ENCODE peak calls at places on chromosome 13, in ten cellular contexts. R is fibroblast of pulmonary artery, U is BJ, Z is cardiac fibroblast, X is neural progenitor cell, S is retinal pigment epithelial cell, T is B cell, O is H9, V is heart right ventricle, J is right lobe of liver. H is an unnamed sample.

GRCh38 chr13:100398360-100398759 is 190.2 kb downstream of the GGACT start:
- DNase-seq in T (no peak), R (no peak), V (no peak), J (no peak), S (no peak), X (no peak), Z (no peak), O (no peak), U (no peak), H (no peak)

GRCh38 chr13:39737047-39737446 is 81.6 kb downstream of the COG6 start:
- DNase-seq in U (no peak), Z (no peak), S (no peak), X (no peak), O (no peak), R (no peak), V (no peak), T (no peak), J (no peak), H (no peak)

GRCh38 chr13:25319781-25320180 is 18.4 kb downstream of the NUP58 start:
- DNase-seq in O (no peak), J (no peak), R (peak; percentile 10), X (no peak), Z (no peak), U (no peak), T (no peak), V (no peak), S (no peak), H (no peak)

GRCh38 chr13:24167666-24168391 is 7.3 kb downstream of the SPATA13 start:
- DNase-seq in S (no peak), T (no peak), V (no peak), Z (no peak), J (no peak), O (no peak), X (no peak), U (no peak), R (no peak), H (peak; percentile 40)

GRCh38 chr13:107590556-107590955 is 624.8 kb downstream of the LIG4 start:
- DNase-seq in J (no peak), U (no peak), T (no peak), Z (no peak), R (no peak), O (no peak), S (no peak), X (no peak), V (no peak), H (no peak)

GRCh38 chr13:77535448-77535847 is at the start of gene SCEL:
- DNase-seq in J (no peak), T (no peak), O (no peak), X (no peak), Z (no peak), U (no peak), R (no peak), V (no peak), S (no peak), H (no peak)

GRCh38 chr13:106182404-106182803 is 353.1 kb downstream of the EFNB2 start:
- DNase-seq in X (no peak), U (peak; percentile 62), R (peak; percentile 89), V (no peak), J (no peak), T (no peak), S (no peak), O (no peak), Z (peak; percentile 93), H (peak; percentile 92)

GRCh38 chr13:33345842-33346241 is 60.3 kb upstream of the STARD13 start:
- DNase-seq in S (no peak), T (no peak), J (no peak), X (no peak), Z (no peak), V (no peak), U (no peak), O (no peak), R (no peak), H (no peak)

GRCh38 chr13:37645181-37645580 is 46.6 kb upstream of the POSTN start:
- DNase-seq in O (no peak), V (no peak), S (no peak), R (no peak), Z (no peak), U (no peak), T (no peak), X (peak; percentile 18), J (no peak), H (no peak)

GRCh38 chr13:37636701-37637100 is 38.1 kb upstream of the POSTN start:
- DNase-seq in V (no peak), O (no peak), R (no peak), Z (no peak), S (no peak), U (no peak), J (no peak), X (no peak), T (no peak), H (no peak)

GRCh38 chr13:37642201-37642600 is 43.6 kb upstream of the POSTN start:
- DNase-seq in O (no peak), R (no peak), Z (no peak), T (no peak), V (no peak), X (no peak), S (no peak), J (no peak), U (no peak), H (no peak)

DNA sequence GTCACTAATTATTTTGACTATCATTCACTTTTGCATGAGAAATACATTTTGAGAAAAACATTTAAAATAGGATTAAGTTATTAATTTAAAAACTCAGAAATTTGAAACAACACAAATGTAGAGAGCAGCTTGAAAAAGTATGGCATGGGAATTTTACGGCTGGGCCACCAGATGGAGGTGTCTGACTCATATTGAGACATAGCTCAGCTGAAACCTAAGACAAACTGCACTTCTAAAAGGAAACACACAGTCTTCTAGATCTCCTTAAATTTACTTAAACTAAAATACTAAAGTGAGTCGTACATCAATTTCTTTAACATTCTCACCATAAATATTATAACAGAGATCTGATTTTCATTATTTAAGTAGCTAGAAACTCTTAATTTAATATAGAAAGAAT is 41.9 kb upstream of the POSTN start:
- DNase-seq in U (no peak), J (no peak), Z (peak; percentile 89), T (no peak), O (no peak), R (peak; percentile 91), X (peak; percentile 44), V (no peak), S (peak; percentile 47), H (peak; percentile 81)
- TF ChIP-seq CTCF in U (peak; percentile 70), J (peak; percentile 53), Z (peak; percentile 62), T (no peak), O (peak; percentile 70), R (peak; percentile 82), X (peak; percentile 68), V (peak; percentile 46), S (peak; percentile 78), H (peak; percentile 88)

GRCh38 chr13:112795277-112795676 is 105.4 kb downstream of the ATP11A start:
- DNase-seq in U (no peak), O (no peak), J (no peak), R (no peak), S (no peak), V (no peak), X (no peak), Z (no peak), T (no peak), H (no peak)

GRCh38 chr13:112791662-112792440 is 102.0 kb downstream of the ATP11A start:
- DNase-seq in R (no peak), O (no peak), J (no peak), V (no peak), U (no peak), T (no peak), Z (no peak), X (no peak), S (no peak), H (no peak)

GRCh38 chr13:112796190-112796915 is 106.5 kb downstream of the ATP11A start:
- DNase-seq in U (no peak), S (no peak), Z (no peak), J (no peak), R (no peak), T (no peak), V (no peak), O (no peak), X (no peak), H (no peak)

GRCh38 chr13:112792511-112792910 is 102.7 kb downstream of the ATP11A start:
- DNase-seq in U (no peak), O (peak; percentile 4), S (no peak), V (no peak), Z (no peak), J (no peak), T (no peak), R (no peak), X (no peak), H (no peak)

GRCh38 chr13:112793545-112794445 is 104.0 kb downstream of the ATP11A start:
- DNase-seq in X (no peak), T (no peak), J (no peak), V (no peak), O (no peak), S (no peak), R (no peak), U (no peak), Z (no peak), H (no peak)
- TF ChIP-seq CTCF in X (no peak), T (no peak), J (no peak), V (no peak), O (no peak), S (no peak), R (no peak), U (no peak), Z (no peak), H (no peak)

GRCh38 chr13:31107109-31107508 is 54.6 kb downstream of the HSPH1 start:
- DNase-seq in T (no peak), O (no peak), U (no peak), J (no peak), S (no peak), R (no peak), V (no peak), Z (no peak), X (no peak), H (no peak)

GRCh38 chr13:31100721-31101120 is 61.0 kb downstream of the HSPH1 start:
- DNase-seq in V (no peak), R (no peak), T (no peak), Z (no peak), O (no peak), J (no peak), S (no peak), X (no peak), U (no peak), H (no peak)

GRCh38 chr13:31105856-31106255 is 55.8 kb downstream of the HSPH1 start:
- DNase-seq in J (no peak), U (no peak), Z (no peak), O (no peak), R (no peak), S (no peak), V (no peak), T (no peak), X (no peak), H (no peak)

GRCh38 chr13:31101511-31102170 is 60.1 kb downstream of the HSPH1 start:
- DNase-seq in Z (no peak), U (no peak), V (peak; percentile 45), X (no peak), J (no peak), S (peak; percentile 19), T (no peak), R (no peak), O (no peak), H (peak; percentile 35)

DNA sequence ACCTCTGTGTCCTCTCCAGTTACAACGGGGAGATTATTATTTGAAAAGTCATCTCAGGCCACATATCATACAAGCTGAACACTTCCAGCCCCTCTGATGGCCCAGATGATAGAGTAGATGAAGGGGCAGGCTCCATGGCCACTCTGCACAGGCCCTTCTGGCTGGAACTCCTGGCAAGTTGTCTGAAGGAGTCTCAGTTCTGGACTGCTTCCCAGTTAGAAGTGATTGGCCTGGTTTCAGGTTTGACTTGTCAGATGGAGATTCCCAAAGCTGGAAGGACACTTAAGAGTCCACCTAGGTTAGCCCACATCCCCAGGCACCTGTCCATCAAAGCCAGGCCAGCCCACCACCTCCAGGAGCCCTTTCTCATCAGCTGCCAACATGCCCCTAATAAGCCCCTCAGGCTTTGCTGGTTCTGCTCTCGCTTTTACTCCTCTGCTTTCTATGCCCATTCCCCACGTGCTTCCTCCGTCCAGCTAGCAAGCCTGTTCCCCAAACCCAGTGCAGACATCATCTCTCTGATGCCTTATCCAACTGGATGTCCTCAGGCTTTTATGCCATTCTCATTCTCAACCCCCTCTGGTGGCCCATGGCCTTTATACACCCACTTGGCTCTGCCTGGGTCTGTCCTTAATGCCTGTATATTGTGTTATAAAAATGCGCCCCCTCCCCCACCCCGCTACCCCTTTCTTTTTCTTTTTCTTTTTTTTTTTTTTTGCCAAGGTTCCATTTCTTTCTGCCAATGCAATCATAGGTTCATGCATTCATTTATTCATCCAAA is 56.5 kb downstream of the HSPH1 start:
- DNase-seq in U (no peak), T (no peak), R (peak; percentile 25), O (no peak), S (no peak), J (no peak), V (no peak), Z (no peak), X (no peak), H (no peak)
- TF ChIP-seq CTCF in U (no peak), T (no peak), R (peak; percentile 7), O (peak; percentile 37), S (peak; percentile 26), J (no peak), V (no peak), Z (no peak), X (peak; percentile 16), H (peak; percentile 6)

DNA sequence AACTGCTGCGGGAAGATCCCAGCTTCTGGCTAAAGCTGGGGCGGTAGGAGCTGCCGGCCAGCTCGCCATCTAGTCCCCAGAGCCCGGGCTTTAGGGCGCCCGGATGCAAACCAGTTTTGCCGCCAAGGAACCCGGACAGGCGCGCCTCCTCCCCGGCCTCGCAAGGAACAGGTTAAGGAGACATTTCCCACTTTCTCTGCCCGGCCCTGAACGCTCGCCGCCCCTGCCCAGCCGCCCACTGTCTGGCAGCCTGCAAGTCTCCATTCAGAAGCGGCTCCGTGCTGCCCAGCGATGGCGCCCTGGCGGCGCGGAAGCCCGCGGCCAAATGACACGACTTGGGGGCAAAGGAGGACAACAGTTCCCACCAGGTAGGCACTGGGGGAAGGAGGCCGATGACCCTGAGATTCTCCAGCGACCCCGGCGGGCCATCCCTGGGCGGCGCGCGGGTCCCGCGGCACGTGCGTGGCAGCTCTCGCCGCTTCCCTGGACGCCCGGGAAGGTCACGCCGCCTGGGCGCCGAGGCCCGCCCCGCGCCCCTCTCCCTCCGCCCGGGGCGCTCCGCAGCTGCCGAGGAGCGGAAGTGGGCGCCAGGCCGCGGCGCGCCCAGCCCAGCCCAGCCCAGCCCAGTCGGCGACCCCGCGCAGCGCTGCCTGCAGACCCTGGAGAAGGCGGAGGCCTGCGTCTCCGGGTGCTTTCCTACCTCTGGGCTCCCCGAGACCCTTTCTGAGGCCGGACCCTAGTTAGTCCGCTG is 42.2 kb upstream of the HNRNPA1L2 start:
- DNase-seq in O (peak; percentile 67), Z (peak; percentile 49), R (peak; percentile 3), V (peak; percentile 17), U (no peak), J (no peak), X (peak; percentile 71), S (no peak), T (no peak), H (peak; percentile 6)
- TF ChIP-seq CTCF in O (no peak), Z (no peak), R (no peak), V (no peak), U (no peak), J (no peak), X (no peak), S (no peak), T (no peak), H (no peak)

H was measured in AG10803.